ENCODE peak calls at places on chromosome 3, in nine cellular contexts. X is fibroblast of the conjunctiva; A is stimulated activated CD4-positive, alpha-beta T cell treated with anti-CD3 and anti-CD28 coated beads, Interleukin-1b, Interleukin-23, amount 100 ng/mL, for 1 hour; E is NCI-H69; Q is globus pallidus; I is NCI-H510A treated with DMSO at 0.1 percent for 48 hours; K is sigmoid colon; L is brain microvascular endothelial cell; H is GM04504. C is an unnamed sample.

GRCh38 chr3:171345112-171345843 is 114.9 kb downstream of the TNIK start:
- DNase-seq in X (no peak), A (no peak), E (no peak), Q (no peak), I (no peak), K (no peak), L (no peak), H (no peak), C (no peak)

GRCh38 chr3:101216710-101217457 is 103.5 kb downstream of the IMPG2 start:
- DNase-seq in X (peak), A (no peak), E (no peak), Q (no peak), I (no peak), K (peak), L (peak), H (peak), C (no peak)

GRCh38 chr3:64888165-64888564 is 200.4 kb upstream of the ADAMTS9 start:
- DNase-seq in X (no peak), A (no peak), E (no peak), Q (no peak), I (no peak), K (no peak), L (no peak), H (no peak), C (no peak)

GRCh38 chr3:86967062-86967461 is 23.9 kb downstream of the VGLL3 start:
- DNase-seq in X (no peak), A (no peak), E (peak), Q (no peak), I (no peak), K (no peak), L (no peak), H (no peak), C (no peak)

GRCh38 chr3:143808999-143809700 is 39.1 kb downstream of the SLC9A9 start:
- DNase-seq in X (peak), A (no peak), E (no peak), Q (peak), I (no peak), K (no peak), L (no peak), H (no peak), C (peak)

GRCh38 chr3:129360705-129361460 is 67.6 kb downstream of the EFCAB12 start:
- DNase-seq in X (no peak), A (no peak), E (no peak), Q (no peak), I (no peak), K (no peak), L (no peak), H (no peak), C (no peak)

GRCh38 chr3:8576841-8577553 is 67.6 kb downstream of the SSUH2 start:
- DNase-seq in X (peak), A (no peak), E (no peak), Q (no peak), I (no peak), K (no peak), L (peak), H (no peak), C (peak)

GRCh38 chr3:10937141-10937825 is 55.3 kb upstream of the SLC6A1 start:
- DNase-seq in X (no peak), A (no peak), E (no peak), Q (no peak), I (no peak), K (peak), L (no peak), H (no peak), C (no peak)

GRCh38 chr3:125110876-125111480 is 55.2 kb upstream of the HEG1 start:
- DNase-seq in X (no peak), A (no peak), E (no peak), Q (no peak), I (no peak), K (no peak), L (no peak), H (no peak), C (no peak)

GRCh38 chr3:51682526-51682925 is 11.5 kb downstream of the TEX264 start:
- DNase-seq in X (no peak), A (no peak), E (no peak), Q (no peak), I (no peak), K (no peak), L (no peak), H (no peak), C (no peak)

GRCh38 chr3:95758707-95759106 is 1055.7 kb upstream of the EPHA6 start:
- DNase-seq in X (no peak), A (no peak), E (no peak), Q (no peak), I (no peak), K (no peak), L (no peak), H (no peak), C (no peak)

GRCh38 chr3:142977399-142977728 is 13.9 kb upstream of the PAQR9 start:
- DNase-seq in X (no peak), A (no peak), E (no peak), Q (no peak), I (no peak), K (no peak), L (peak), H (no peak), C (peak)

GRCh38 chr3:16200411-16200810 is 25.9 kb downstream of the GALNT15 start:
- DNase-seq in X (no peak), A (no peak), E (no peak), Q (no peak), I (no peak), K (no peak), L (peak), H (no peak), C (peak)

GRCh38 chr3:39025222-39025970 is 26.3 kb downstream of the SCN11A start:
- DNase-seq in X (no peak), A (no peak), E (no peak), Q (no peak), I (no peak), K (no peak), L (no peak), H (no peak), C (no peak)

GRCh38 chr3:64896173-64896925 is 208.5 kb upstream of the ADAMTS9 start:
- DNase-seq in X (no peak), A (no peak), E (no peak), Q (no peak), I (no peak), K (no peak), L (no peak), H (no peak), C (no peak)

GRCh38 chr3:105661461-105661860 is 207.4 kb downstream of the CBLB start:
- DNase-seq in X (no peak), A (no peak), E (no peak), Q (no peak), I (no peak), K (no peak), L (no peak), H (no peak), C (no peak)

GRCh38 chr3:18355819-18356218 is 69.3 kb downstream of the SATB1 start:
- DNase-seq in X (no peak), A (no peak), E (peak), Q (no peak), I (no peak), K (no peak), L (no peak), H (no peak), C (no peak)

GRCh38 chr3:86969500-86970189 is 21.3 kb downstream of the VGLL3 start:
- DNase-seq in X (no peak), A (no peak), E (peak), Q (peak), I (no peak), K (no peak), L (peak), H (no peak), C (peak)

GRCh38 chr3:122857019-122857418 is 62.1 kb downstream of the SLC49A4 start:
- DNase-seq in X (peak), A (no peak), E (no peak), Q (no peak), I (no peak), K (no peak), L (no peak), H (peak), C (peak)

GRCh38 chr3:129597087-129597791 is 9.2 kb downstream of the PLXND1 start:
- DNase-seq in X (no peak), A (no peak), E (peak), Q (no peak), I (peak), K (no peak), L (peak), H (no peak), C (no peak)

GRCh38 chr3:10928961-10929471 is 63.5 kb upstream of the SLC6A1 start:
- DNase-seq in X (no peak), A (no peak), E (no peak), Q (no peak), I (no peak), K (no peak), L (no peak), H (no peak), C (no peak)

GRCh38 chr3:4580346-4581019 is 87.3 kb downstream of the ITPR1 start:
- DNase-seq in X (no peak), A (no peak), E (no peak), Q (no peak), I (no peak), K (no peak), L (no peak), H (no peak), C (no peak)

GRCh38 chr3:53650424-53650823 is 156.0 kb downstream of the CACNA1D start:
- DNase-seq in X (no peak), A (no peak), E (no peak), Q (no peak), I (no peak), K (no peak), L (no peak), H (no peak), C (no peak)

GRCh38 chr3:119230071-119230470 is 10.6 kb downstream of the B4GALT4 start:
- DNase-seq in X (no peak), A (no peak), E (no peak), Q (peak), I (no peak), K (no peak), L (no peak), H (no peak), C (no peak)

GRCh38 chr3:185153170-185153733 is 392 bp upstream of the C3orf70 start:
- DNase-seq in X (no peak), A (no peak), E (peak), Q (no peak), I (no peak), K (no peak), L (peak), H (no peak), C (no peak)

GRCh38 chr3:99544819-99545281 is 93.5 kb upstream of the COL8A1 start:
- DNase-seq in X (no peak), A (no peak), E (no peak), Q (no peak), I (no peak), K (no peak), L (peak), H (no peak), C (peak)

GRCh38 chr3:115852278-115852677 is 229.0 kb downstream of the GAP43 start:
- DNase-seq in X (no peak), A (no peak), E (no peak), Q (no peak), I (no peak), K (no peak), L (no peak), H (no peak), C (no peak)

GRCh38 chr3:170717410-170718402 is 131.8 kb upstream of the SLC7A14 start:
- DNase-seq in X (peak), A (no peak), E (no peak), Q (no peak), I (no peak), K (peak), L (peak), H (no peak), C (peak)

GRCh38 chr3:49205154-49205788 is 33.9 kb downstream of the KLHDC8B start:
- DNase-seq in X (no peak), A (no peak), E (no peak), Q (no peak), I (no peak), K (no peak), L (no peak), H (no peak), C (no peak)

GRCh38 chr3:13137808-13138565 is 64.8 kb upstream of the IQSEC1 start:
- DNase-seq in X (no peak), A (no peak), E (peak), Q (no peak), I (no peak), K (peak), L (no peak), H (no peak), C (no peak)

GRCh38 chr3:153192327-153192726 is 30.3 kb downstream of the RAP2B start:
- DNase-seq in X (no peak), A (no peak), E (no peak), Q (no peak), I (no peak), K (no peak), L (no peak), H (no peak), C (no peak)

GRCh38 chr3:76990606-76991005 is 49.3 kb upstream of the ROBO2 start:
- DNase-seq in X (no peak), A (no peak), E (no peak), Q (no peak), I (no peak), K (no peak), L (no peak), H (no peak), C (no peak)

GRCh38 chr3:112987710-112988334 is 3.0 kb upstream of the GTPBP8 start:
- DNase-seq in X (no peak), A (no peak), E (no peak), Q (no peak), I (no peak), K (no peak), L (no peak), H (no peak), C (no peak)

GRCh38 chr3:120645083-120645800 is 36.8 kb downstream of the HGD start:
- DNase-seq in X (no peak), A (no peak), E (peak), Q (no peak), I (no peak), K (no peak), L (no peak), H (no peak), C (no peak)

GRCh38 chr3:114299421-114299820 is 5.6 kb downstream of the TIGIT start:
- DNase-seq in X (no peak), A (no peak), E (peak), Q (no peak), I (peak), K (no peak), L (peak), H (no peak), C (peak)

GRCh38 chr3:129592362-129593150 is 13.9 kb downstream of the PLXND1 start:
- DNase-seq in X (no peak), A (no peak), E (peak), Q (no peak), I (peak), K (peak), L (no peak), H (no peak), C (no peak)